ENCODE peak calls at places on chromosomes 3 and 15, in six cellular contexts. K, P, R, B, G and W are unnamed samples.

GRCh38 chr15:38682861-38683260 is 118.2 kb upstream of the RASGRP1 start:
- DNase-seq in K (no peak), P (no peak), R (no peak), B (no peak), G (no peak), W (no peak)

GRCh38 chr3:118811333-118811732 is 223.3 kb downstream of the IGSF11 start:
- DNase-seq in K (no peak), P (no peak), R (no peak), B (no peak), G (no peak), W (no peak)

GRCh38 chr3:185732782-185733181 is 92.1 kb downstream of the IGF2BP2 start:
- DNase-seq in K (no peak), P (peak; percentile 90), R (no peak), B (no peak), G (peak; percentile 84), W (peak; percentile 85)

GRCh38 chr3:102142379-102143058 is 292.3 kb upstream of the ZPLD1 start:
- DNase-seq in K (no peak), P (no peak), R (no peak), B (no peak), G (no peak), W (no peak)

GRCh38 chr3:69499899-69500316 is 114.0 kb upstream of the FRMD4B start:
- DNase-seq in K (no peak), P (no peak), R (no peak), B (no peak), G (no peak), W (no peak)

GRCh38 chr3:9420850-9421549 is 23.6 kb downstream of the SETD5 start:
- DNase-seq in K (no peak), P (peak; percentile 57), R (no peak), B (no peak), G (peak; percentile 38), W (no peak)

GRCh38 chr3:1087066-1087555 is 5.7 kb upstream of the CNTN6 start:
- DNase-seq in K (no peak), P (peak; percentile 52), R (no peak), B (no peak), G (peak; percentile 89), W (peak; percentile 56)

GRCh38 chr3:153658151-153658550 is 463.0 kb upstream of the ARHGEF26 start:
- DNase-seq in K (no peak), P (no peak), R (no peak), B (no peak), G (no peak), W (no peak)

GRCh38 chr15:34122771-34123183 is 20.9 kb downstream of the PGBD4 start:
- DNase-seq in K (no peak), P (peak; percentile 97), R (no peak), B (no peak), G (peak; percentile 99), W (no peak)

GRCh38 chr15:48361690-48362089 is 30.5 kb downstream of the DUT start:
- DNase-seq in K (no peak), P (peak; percentile 21), R (no peak), B (no peak), G (no peak), W (no peak)

GRCh38 chr3:30286007-30286669 is 320.3 kb upstream of the TGFBR2 start:
- DNase-seq in K (no peak), P (peak; percentile 88), R (no peak), B (no peak), G (peak; percentile 78), W (no peak)

GRCh38 chr3:186400677-186401076 is 38.6 kb upstream of the DGKG start:
- DNase-seq in K (no peak), P (no peak), R (no peak), B (no peak), G (peak; percentile 23), W (no peak)

GRCh38 chr15:44289352-44289790 is 852 bp downstream of the GOLM2 start:
- DNase-seq in K (no peak), P (no peak), R (no peak), B (no peak), G (no peak), W (no peak)

GRCh38 chr15:83010709-83011270 is 649 bp downstream of the C15orf40 start:
- DNase-seq in K (peak; percentile 49), P (peak; percentile 78), R (peak; percentile 70), B (peak; percentile 43), G (peak; percentile 82), W (peak; percentile 87)

GRCh38 chr3:194812177-194812576 is 126.5 kb downstream of the FAM43A start:
- DNase-seq in K (no peak), P (no peak), R (no peak), B (no peak), G (no peak), W (no peak)

GRCh38 chr15:92936693-92937092 is 36.6 kb downstream of the CHD2 start:
- DNase-seq in K (no peak), P (no peak), R (no peak), B (no peak), G (no peak), W (no peak)

GRCh38 chr15:40569139-40569953 is at the start of gene RPUSD2:
- DNase-seq in K (peak; percentile 90), P (peak; percentile 89), R (peak; percentile 93), B (peak; percentile 69), G (peak; percentile 94), W (peak; percentile 97)

GRCh38 chr3:71537211-71537611 is 46.3 kb downstream of the FOXP1 start:
- DNase-seq in K (peak; percentile 21), P (peak; percentile 96), R (no peak), B (no peak), G (peak; percentile 97), W (no peak)

GRCh38 chr3:49255686-49256085 is 21.3 kb downstream of the C3orf62 start:
- DNase-seq in K (no peak), P (no peak), R (no peak), B (no peak), G (no peak), W (no peak)

GRCh38 chr3:30542897-30543296 is 63.5 kb upstream of the TGFBR2 start:
- DNase-seq in K (no peak), P (no peak), R (no peak), B (no peak), G (no peak), W (no peak)

GRCh38 chr3:57794951-57795350 is 38.8 kb downstream of the SLMAP start:
- DNase-seq in K (no peak), P (no peak), R (no peak), B (no peak), G (no peak), W (no peak)

GRCh38 chr15:47586653-47587224 is 130.6 kb upstream of the SEMA6D start:
- DNase-seq in K (no peak), P (no peak), R (no peak), B (no peak), G (no peak), W (no peak)

GRCh38 chr3:162390891-162391290 is 894.3 kb downstream of the OTOL1 start:
- DNase-seq in K (no peak), P (peak; percentile 85), R (no peak), B (no peak), G (peak; percentile 46), W (peak; percentile 1)

GRCh38 chr3:77189684-77190083 is 149.8 kb downstream of the ROBO2 start:
- DNase-seq in K (no peak), P (no peak), R (no peak), B (no peak), G (no peak), W (no peak)

GRCh38 chr3:111668912-111669488 is 73.9 kb upstream of the ZBED2 start:
- DNase-seq in K (peak; percentile 32), P (peak; percentile 76), R (no peak), B (no peak), G (peak; percentile 78), W (peak; percentile 71)

GRCh38 chr3:36868614-36869436 is 76.0 kb downstream of the TRANK1 start:
- DNase-seq in K (peak; percentile 75), P (peak; percentile 63), R (peak; percentile 71), B (peak; percentile 23), G (peak; percentile 71), W (peak; percentile 97)

GRCh38 chr3:120462409-120462959 is 11.7 kb upstream of the FSTL1 start:
- DNase-seq in K (no peak), P (no peak), R (no peak), B (no peak), G (no peak), W (no peak)

GRCh38 chr3:23450806-23451205 is 247.7 kb downstream of the UBE2E2 start:
- DNase-seq in K (no peak), P (no peak), R (no peak), B (no peak), G (no peak), W (no peak)

DNA sequence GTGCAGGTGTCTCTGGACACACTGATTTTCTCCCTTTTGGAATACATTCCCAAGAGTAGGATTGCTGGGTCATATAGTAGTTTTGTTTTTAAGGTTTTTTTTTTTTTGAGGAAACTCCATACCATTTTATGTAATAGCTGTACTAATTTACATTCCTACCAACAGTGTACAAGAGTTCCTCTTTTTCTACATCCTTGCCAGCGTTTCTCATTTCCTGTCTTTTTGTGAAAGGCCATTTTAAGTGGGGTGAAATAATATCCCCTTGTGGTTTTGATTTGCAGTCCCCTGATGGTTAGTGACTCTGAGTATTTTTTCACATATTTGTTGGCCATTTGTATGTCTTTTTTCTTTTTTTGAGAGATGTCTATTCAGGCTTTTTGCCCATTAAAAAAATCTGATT is 1205.5 kb downstream of the ROBO1 start:
- DNase-seq in K (no peak), P (no peak), R (no peak), B (no peak), G (no peak), W (no peak)
- H3K4me2 ChIP-seq in K (no peak overlapping the region), P (no peak overlapping the region), R (no peak overlapping the region), B (no peak overlapping the region), G (no peak overlapping the region), W (no peak overlapping the region)

GRCh38 chr3:39990532-39990931 is 181.1 kb downstream of the MYRIP start:
- DNase-seq in K (peak; percentile 17), P (peak; percentile 3), R (peak; percentile 32), B (no peak), G (peak; percentile 30), W (peak; percentile 80)

GRCh38 chr3:39989746-39990145 is 180.3 kb downstream of the MYRIP start:
- DNase-seq in K (no peak), P (no peak), R (no peak), B (no peak), G (no peak), W (no peak)
- H2BK15ac ChIP-seq in K (no peak overlapping the region), P (no peak overlapping the region), R (no peak overlapping the region), B (no peak overlapping the region), G (no peak overlapping the region), W (no peak overlapping the region)

GRCh38 chr3:45411081-45411480 is 22.7 kb downstream of the LARS2 start:
- DNase-seq in K (no peak), P (no peak), R (no peak), B (no peak), G (no peak), W (no peak)
- H3K4me2 ChIP-seq in K (no peak overlapping the region), P (no peak overlapping the region), R (no peak overlapping the region), B (no peak overlapping the region), G (no peak overlapping the region), W (no peak overlapping the region)

DNA sequence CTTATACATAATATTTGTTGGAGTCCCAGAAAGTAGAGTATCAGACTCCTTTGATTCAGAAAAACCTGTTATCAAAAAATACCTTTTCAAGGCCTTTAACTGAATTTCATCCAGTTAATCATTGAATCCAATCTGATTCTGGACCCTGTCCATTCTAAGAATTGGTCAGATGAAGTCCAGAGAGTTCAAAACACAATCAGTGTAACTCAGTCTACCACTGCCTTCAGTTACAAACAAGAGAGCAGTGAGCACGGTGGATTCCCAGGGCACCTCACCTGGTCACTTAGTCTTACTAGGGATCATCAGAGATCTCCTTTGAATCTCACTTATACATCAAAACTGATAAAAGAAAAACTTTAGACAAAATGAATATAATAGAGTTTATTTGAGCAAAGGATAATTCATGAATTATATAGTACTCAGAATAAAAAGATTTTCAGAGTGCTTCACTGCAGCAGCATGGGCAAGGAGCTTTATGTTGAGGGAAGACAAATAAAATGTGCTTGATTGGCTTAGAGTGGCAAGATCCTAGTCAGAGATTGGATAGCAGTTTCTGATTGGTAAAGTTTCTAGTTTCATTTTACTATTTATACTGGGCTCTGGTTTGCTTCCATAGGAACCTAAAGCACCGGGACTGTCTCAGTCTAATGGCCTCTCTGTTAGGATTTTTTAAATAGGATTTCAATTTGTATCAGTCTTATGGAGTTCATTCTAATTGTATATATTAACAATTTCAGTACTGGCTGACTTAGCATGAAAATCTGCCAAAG is 474.9 kb upstream of the GOLIM4 start:
- DNase-seq in K (no peak), P (peak; percentile 0), R (no peak), B (no peak), G (peak; percentile 6), W (no peak)
- H2BK15ac ChIP-seq in K (no peak overlapping the region), P (no peak overlapping the region), R (no peak overlapping the region), B (no peak overlapping the region), G (no peak overlapping the region), W (no peak overlapping the region)